ENCODE peak calls at places on chromosomes 13 and 19, in six cellular contexts. G is NT2/D1, C is fibroblast of lung, X is skeletal muscle cell, T is pancreas, L is AG10803. I is an unnamed sample.
A peak's percentile ranks its signal among the peaks of the same experiment; 100 is the strongest.

GRCh38 chr19:19550454-19550842 is 12.4 kb downstream of the CILP2 start:
- DNase-seq in G (no peak), C (no peak), X (peak; percentile 27), T (no peak), L (peak; percentile 73), I (no peak)

GRCh38 chr13:43303040-43303729 is 279.8 kb downstream of the DNAJC15 start:
- DNase-seq in G (no peak), C (peak; percentile 80), X (peak; percentile 33), T (peak; percentile 71), L (peak; percentile 84), I (peak; percentile 59)

GRCh38 chr19:3528080-3528479 is 10.9 kb upstream of the TEKTIP1 start:
- DNase-seq in G (no peak), C (no peak), X (no peak), T (no peak), L (no peak), I (no peak)

GRCh38 chr19:50607874-50608785 is 31.6 kb downstream of the SYT3 start:
- DNase-seq in G (peak; percentile 94), C (peak; percentile 42), X (peak; percentile 6), T (peak; percentile 68), L (peak; percentile 48), I (peak; percentile 45)

GRCh38 chr13:109180905-109181425 is 551.6 kb downstream of the MYO16 start:
- DNase-seq in G (no peak), C (peak; percentile 83), X (peak; percentile 79), T (no peak), L (peak; percentile 95), I (peak; percentile 31)

GRCh38 chr19:35260694-35261304 is 8.0 kb upstream of the USF2 start:
- DNase-seq in G (no peak), C (no peak), X (no peak), T (peak; percentile 10), L (no peak), I (no peak)

GRCh38 chr13:36495431-36495830 is 63.1 kb downstream of the CCNA1 start:
- DNase-seq in G (no peak), C (no peak), X (no peak), T (no peak), L (no peak), I (no peak)

GRCh38 chr13:85313761-85314503 is 485.3 kb downstream of the SLITRK6 start:
- DNase-seq in G (no peak), C (peak; percentile 7), X (no peak), T (no peak), L (peak; percentile 1), I (peak; percentile 56)

GRCh38 chr13:21897140-21897539 is 226.3 kb downstream of the FGF9 start:
- DNase-seq in G (no peak), C (no peak), X (no peak), T (no peak), L (no peak), I (no peak)

GRCh38 chr19:963401-964022 is 20.6 kb upstream of the WDR18 start:
- DNase-seq in G (peak; percentile 57), C (no peak), X (no peak), T (no peak), L (no peak), I (no peak)

GRCh38 chr19:1650627-1651009 is 1.8 kb downstream of the TCF3 start:
- DNase-seq in G (no peak), C (peak; percentile 16), X (no peak), T (no peak), L (no peak), I (no peak)

GRCh38 chr13:48266967-48267639 is 34.1 kb downstream of the ITM2B start:
- DNase-seq in G (no peak), C (no peak), X (no peak), T (no peak), L (no peak), I (no peak)

GRCh38 chr19:41546386-41546789 is 29.6 kb upstream of the CEACAM21 start:
- DNase-seq in G (no peak), C (no peak), X (no peak), T (no peak), L (no peak), I (no peak)

GRCh38 chr19:41543582-41543981 is 32.4 kb upstream of the CEACAM21 start:
- DNase-seq in G (no peak), C (no peak), X (no peak), T (no peak), L (no peak), I (no peak)

GRCh38 chr19:41547569-41547968 is 28.4 kb upstream of the CEACAM21 start:
- DNase-seq in G (no peak), C (no peak), X (no peak), T (no peak), L (no peak), I (no peak)

GRCh38 chr19:41548047-41548446 is 27.9 kb upstream of the CEACAM21 start:
- DNase-seq in G (no peak), C (no peak), X (no peak), T (no peak), L (no peak), I (no peak)

DNA sequence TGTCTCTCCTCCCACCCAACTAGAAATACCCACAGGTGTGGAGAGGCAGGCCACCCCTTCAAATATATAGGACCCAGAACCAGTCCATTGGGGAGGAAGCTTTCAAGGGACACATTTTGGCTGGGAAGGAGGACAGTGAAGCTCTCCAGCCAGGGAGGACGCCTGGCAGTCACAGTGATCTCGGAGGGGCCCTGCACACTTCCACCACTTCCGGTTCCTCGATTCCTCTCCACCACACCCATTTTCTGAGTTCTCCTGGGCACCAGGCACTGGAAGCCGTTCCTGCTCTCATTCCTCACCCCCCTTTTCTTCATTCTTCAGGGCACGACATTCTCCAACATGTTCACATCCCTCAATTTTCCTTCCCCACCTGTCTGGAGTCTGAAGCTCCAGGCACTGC is 30.4 kb upstream of the CEACAM21 start:
- DNase-seq in G (no peak), C (no peak), X (no peak), T (no peak), L (no peak), I (no peak)
- H3K4me3 ChIP-seq in G (no peak overlapping the region), C (no peak overlapping the region), X (no peak overlapping the region), T (no peak overlapping the region), L (no peak overlapping the region), I (no peak overlapping the region)

GRCh38 chr13:79406597-79406908 is 498 bp upstream of the RBM26 start:
- DNase-seq in G (no peak), C (no peak), X (no peak), T (no peak), L (no peak), I (no peak)

GRCh38 chr13:79405831-79406596 is at the start of gene RBM26:
- DNase-seq in G (peak; percentile 93), C (peak; percentile 96), X (peak; percentile 83), T (peak; percentile 89), L (peak; percentile 93), I (peak; percentile 89)

GRCh38 chr13:79409828-79410227 is 3.8 kb upstream of the RBM26 start:
- DNase-seq in G (no peak), C (no peak), X (no peak), T (no peak), L (no peak), I (no peak)

GRCh38 chr13:79405501-79405830 is 589 bp downstream of the RBM26 start:
- DNase-seq in G (peak; percentile 13), C (no peak), X (no peak), T (no peak), L (no peak), I (no peak)

DNA sequence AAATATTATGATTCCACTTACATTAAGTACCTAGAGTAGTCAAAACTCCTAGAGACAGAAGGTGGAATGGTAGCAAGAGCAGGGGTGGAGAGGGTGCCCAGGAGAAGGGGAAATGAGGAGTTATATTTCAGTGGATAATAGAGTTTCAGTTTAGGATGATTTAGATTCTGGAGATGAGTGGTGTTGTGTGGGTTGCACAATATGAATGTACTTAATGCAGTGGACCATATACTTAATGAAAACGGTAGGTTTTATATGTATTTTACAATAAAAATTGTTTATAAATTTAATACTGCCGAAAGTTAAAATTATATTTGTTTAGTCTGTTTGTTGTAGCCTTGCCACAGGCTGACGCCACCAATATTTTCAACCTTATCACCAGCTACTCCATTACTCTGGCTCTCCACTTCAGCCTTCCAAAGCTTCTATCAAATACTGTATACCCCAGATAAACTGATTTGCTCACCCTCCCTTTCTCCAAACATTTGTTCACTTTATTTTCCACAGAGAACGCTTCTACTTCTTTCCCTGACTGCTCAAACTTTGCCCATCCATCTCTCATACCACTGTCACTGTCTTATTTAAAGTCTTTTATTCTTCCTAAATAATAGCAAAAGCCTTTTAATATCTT is 1.4 kb upstream of the RBM26 start:
- DNase-seq in G (no peak), C (no peak), X (no peak), T (no peak), L (no peak), I (no peak)
- H3K4me3 ChIP-seq in G (no peak overlapping the region), C (no peak overlapping the region), X (no peak overlapping the region), T (no peak overlapping the region), L (no peak overlapping the region), I (peak overlapping the region; percentile 82)

GRCh38 chr19:14654786-14655185 is 19.9 kb downstream of the ADGRE3 start:
- DNase-seq in G (no peak), C (no peak), X (no peak), T (no peak), L (no peak), I (no peak)
- H3K4me3 ChIP-seq in G (no peak overlapping the region), C (no peak overlapping the region), X (no peak overlapping the region), T (no peak overlapping the region), L (no peak overlapping the region), I (no peak overlapping the region)

GRCh38 chr19:43908659-43909058 is 26.4 kb downstream of the ZNF45 start:
- DNase-seq in G (no peak), C (no peak), X (no peak), T (no peak), L (no peak), I (no peak)

GRCh38 chr19:43910884-43911283 is 24.2 kb downstream of the ZNF45 start:
- DNase-seq in G (no peak), C (no peak), X (no peak), T (no peak), L (no peak), I (no peak)

GRCh38 chr19:43914051-43914450 is 21.0 kb downstream of the ZNF45 start:
- DNase-seq in G (no peak), C (peak; percentile 15), X (no peak), T (no peak), L (no peak), I (no peak)

GRCh38 chr19:43913383-43913782 is 21.7 kb downstream of the ZNF45 start:
- DNase-seq in G (no peak), C (peak; percentile 10), X (no peak), T (no peak), L (no peak), I (no peak)
- H3K4me3 ChIP-seq in G (no peak overlapping the region), C (no peak overlapping the region), X (no peak overlapping the region), T (no peak overlapping the region), L (no peak overlapping the region), I (no peak overlapping the region)